ENCODE peak calls at places on chromosomes 6 and 20, in four cellular contexts. V is IMR-90, K is GM12878, S is K562. H is an unnamed sample.

GRCh38 chr20:21681932-21682318 is 23.5 kb upstream of the PAX1 start:
- DNase-seq in V (no peak), K (no peak), S (no peak), H (no peak)

GRCh38 chr6:111711476-111711875 is 105.8 kb upstream of the TRAF3IP2 start:
- DNase-seq in V (no peak), K (no peak), S (no peak), H (no peak)

GRCh38 chr20:21510414-21510971 is 3.4 kb downstream of the NKX2-2 start:
- DNase-seq in V (no peak), K (no peak), S (no peak), H (no peak)

GRCh38 chr6:157063176-157063934 is 260.0 kb downstream of the TMEM242 start:
- DNase-seq in V (no peak), K (no peak), S (no peak), H (no peak)

GRCh38 chr20:46010491-46011405 is 2.0 kb downstream of the MMP9 start:
- DNase-seq in V (peak), K (no peak), S (no peak), H (no peak)

GRCh38 chr20:62025394-62025793 is 40.3 kb downstream of the TAF4 start:
- DNase-seq in V (no peak), K (no peak), S (no peak), H (no peak)

GRCh38 chr20:3553663-3554062 is 82.8 kb downstream of the ATRN start:
- DNase-seq in V (no peak), K (no peak), S (no peak), H (no peak)

GRCh38 chr20:63279931-63280330 is 7.3 kb downstream of the ARFGAP1 start:
- DNase-seq in V (no peak), K (no peak), S (no peak), H (no peak)

GRCh38 chr6:163457637-163458561 is 43.4 kb downstream of the QKI start:
- DNase-seq in V (peak), K (no peak), S (no peak), H (peak)

GRCh38 chr20:10337291-10337690 is 96.7 kb downstream of the MKKS start:
- DNase-seq in V (no peak), K (no peak), S (no peak), H (no peak)

GRCh38 chr20:7240490-7240889 is 473.0 kb downstream of the BMP2 start:
- DNase-seq in V (no peak), K (no peak), S (no peak), H (no peak)

GRCh38 chr6:22737331-22737730 is 168.0 kb downstream of the HDGFL1 start:
- DNase-seq in V (peak), K (peak), S (no peak), H (no peak)

GRCh38 chr20:23034721-23035671 is at the start of gene SSTR4:
- DNase-seq in V (no peak), K (no peak), S (no peak), H (no peak)

GRCh38 chr6:116779569-116780164 is 14.1 kb upstream of the FAM162B start:
- DNase-seq in V (peak), K (no peak), S (peak), H (peak)

GRCh38 chr20:16531485-16531884 is 41.8 kb downstream of the KIF16B start:
- DNase-seq in V (no peak), K (no peak), S (no peak), H (peak)

GRCh38 chr20:63089051-63089907 is 82.5 kb upstream of the BHLHE23 start:
- DNase-seq in V (no peak), K (no peak), S (no peak), H (no peak)

GRCh38 chr20:62736407-62737071 is 27.9 kb downstream of the NTSR1 start:
- DNase-seq in V (no peak), K (no peak), S (no peak), H (no peak)

GRCh38 chr6:34491091-34491430 is 25.2 kb downstream of the PACSIN1 start:
- DNase-seq in V (peak), K (no peak), S (peak), H (no peak)

GRCh38 chr6:39166189-39166917 is 51.4 kb upstream of the SAYSD1 start:
- DNase-seq in V (peak), K (peak), S (peak), H (peak)

GRCh38 chr20:49666906-49667305 is 46.8 kb downstream of the B4GALT5 start:
- DNase-seq in V (no peak), K (no peak), S (no peak), H (no peak)

GRCh38 chr6:32815996-32816395 is 806 bp downstream of the HLA-DOB start:
- DNase-seq in V (no peak), K (peak), S (no peak), H (no peak)

GRCh38 chr6:6915813-6916547 is 191.8 kb upstream of the RREB1 start:
- DNase-seq in V (peak), K (no peak), S (no peak), H (no peak)

GRCh38 chr6:164455835-164456234 is 853.6 kb downstream of the C6orf118 start:
- DNase-seq in V (no peak), K (no peak), S (no peak), H (peak)

GRCh38 chr6:133855599-133855972 is 33.3 kb upstream of the TCF21 start:
- DNase-seq in V (no peak), K (no peak), S (no peak), H (no peak)
- TF ChIP-seq ELK1 in V (no peak), K (no peak), S (no peak), H (no peak)

GRCh38 chr20:33688938-33689424 is 2.8 kb upstream of the E2F1 start:
- DNase-seq in V (no peak), K (no peak), S (peak), H (no peak)
- TF ChIP-seq ELK1 in V (no peak), K (no peak), S (no peak), H (no peak)

GRCh38 chr6:138007014-138007472 is 100.2 kb downstream of the PERP start:
- DNase-seq in V (peak), K (no peak), S (peak), H (peak)
- TF ChIP-seq ELK1 in V (no peak), K (no peak), S (no peak), H (no peak)

GRCh38 chr6:149013932-149014331 is 267.1 kb downstream of the UST start:
- DNase-seq in V (no peak), K (no peak), S (no peak), H (no peak)
- TF ChIP-seq ELK1 in V (no peak), K (no peak), S (no peak), H (no peak)

GRCh38 chr6:119499797-119500196 is 150.2 kb upstream of the MAN1A1 start:
- DNase-seq in V (no peak), K (no peak), S (no peak), H (no peak)

GRCh38 chr6:119497988-119498727 is 148.6 kb upstream of the MAN1A1 start:
- DNase-seq in V (no peak), K (no peak), S (peak), H (no peak)

GRCh38 chr6:119495230-119495683 is 145.7 kb upstream of the MAN1A1 start:
- DNase-seq in V (no peak), K (no peak), S (no peak), H (no peak)

DNA sequence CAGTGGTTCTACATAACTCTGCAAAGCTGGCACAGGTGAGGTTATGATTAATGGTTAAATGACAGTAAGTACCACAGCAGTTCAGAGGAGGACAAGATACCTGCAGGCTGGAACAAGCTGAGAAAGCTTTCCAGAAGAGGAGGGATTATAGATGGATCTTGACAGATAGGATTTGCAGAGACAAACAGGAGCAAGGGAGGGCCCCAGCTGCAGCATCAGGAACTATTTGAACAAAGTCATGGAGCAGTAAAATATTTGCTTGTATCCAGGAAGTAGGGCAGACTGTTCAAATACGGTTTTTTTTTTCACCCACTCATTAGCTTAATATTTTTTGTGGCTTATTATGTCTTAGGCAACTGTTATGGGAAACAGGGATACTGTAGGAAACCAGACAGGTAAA is 144.4 kb upstream of the MAN1A1 start:
- DNase-seq in V (no peak), K (no peak), S (no peak), H (no peak)
- TF ChIP-seq ELK1 in V (no peak), K (no peak), S (no peak), H (no peak)

GRCh38 chr6:25042599-25042936 is 106.8 kb upstream of the RIPOR2 start:
- DNase-seq in V (no peak), K (no peak), S (no peak), H (no peak)
- TF ChIP-seq ELK1 in V (no peak), K (no peak), S (no peak), H (no peak)

DNA sequence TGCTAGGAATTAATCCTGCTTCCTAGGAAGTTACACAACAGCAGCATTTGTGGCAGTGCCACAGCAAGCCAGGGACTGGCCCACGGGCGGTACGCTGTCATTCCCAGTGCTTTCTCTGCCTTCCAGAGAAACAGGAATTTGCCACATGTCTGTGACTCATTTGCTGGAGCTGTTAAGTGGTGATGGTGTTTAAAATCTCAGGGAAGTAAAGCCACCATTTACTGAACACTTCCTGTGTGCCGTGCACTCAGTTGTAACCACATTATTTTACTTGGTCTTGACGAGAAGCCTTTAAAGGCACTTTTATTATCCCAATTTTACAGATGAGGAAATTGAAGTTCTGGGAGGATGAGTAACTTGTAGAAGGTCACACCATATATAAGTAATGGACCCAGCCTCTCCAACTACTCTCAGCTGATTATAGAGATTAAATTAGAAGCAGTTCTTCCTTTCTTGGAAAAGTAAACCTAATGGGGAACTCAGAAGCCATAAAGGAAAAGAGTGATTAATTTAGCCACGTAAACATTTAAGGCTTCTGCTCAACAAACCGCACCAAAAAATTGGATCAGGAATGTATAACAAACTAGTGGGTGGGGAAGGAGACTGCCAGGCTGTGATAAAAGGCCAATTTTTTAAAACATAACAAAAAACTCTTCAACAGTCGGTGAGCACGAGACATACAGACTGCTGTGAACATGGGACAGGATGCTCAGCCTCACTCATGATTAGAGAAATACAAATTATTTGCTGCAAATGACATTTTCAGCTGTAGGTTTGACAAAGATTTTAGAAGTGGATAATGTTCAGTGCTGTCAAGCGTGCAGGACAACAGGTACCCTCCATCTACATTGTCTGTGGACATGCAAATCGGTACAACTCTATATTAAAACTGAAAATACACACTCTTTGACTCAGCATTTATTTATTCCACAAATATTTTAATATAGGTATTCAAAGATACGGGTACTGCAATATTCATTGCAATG is 311.2 kb downstream of the NRN1 start:
- DNase-seq in V (peak), K (no peak), S (no peak), H (no peak)
- TF ChIP-seq ELK1 in V (no peak), K (no peak), S (no peak), H (no peak)

GRCh38 chr6:12403201-12403826 is 113.2 kb downstream of the EDN1 start:
- DNase-seq in V (peak), K (no peak), S (no peak), H (peak)

GRCh38 chr6:12403946-12404647 is 113.9 kb downstream of the EDN1 start:
- DNase-seq in V (peak), K (no peak), S (no peak), H (no peak)

GRCh38 chr6:12395898-12396297 is 105.7 kb downstream of the EDN1 start:
- DNase-seq in V (no peak), K (no peak), S (no peak), H (no peak)

GRCh38 chr6:12404651-12405050 is 114.5 kb downstream of the EDN1 start:
- DNase-seq in V (no peak), K (no peak), S (no peak), H (no peak)

GRCh38 chr6:12401200-12401599 is 111.0 kb downstream of the EDN1 start:
- DNase-seq in V (no peak), K (no peak), S (no peak), H (no peak)
- TF ChIP-seq ELK1 in V (no peak), K (no peak), S (no peak), H (no peak)

GRCh38 chr6:71197770-71198169 is 90.8 kb upstream of the OGFRL1 start:
- DNase-seq in V (peak), K (no peak), S (no peak), H (no peak)

GRCh38 chr6:71198908-71199307 is 89.7 kb upstream of the OGFRL1 start:
- DNase-seq in V (no peak), K (no peak), S (no peak), H (no peak)

GRCh38 chr6:71197267-71197666 is 91.3 kb upstream of the OGFRL1 start:
- DNase-seq in V (peak), K (no peak), S (no peak), H (peak)

GRCh38 chr6:71203211-71203610 is 85.4 kb upstream of the OGFRL1 start:
- DNase-seq in V (no peak), K (no peak), S (no peak), H (no peak)

DNA sequence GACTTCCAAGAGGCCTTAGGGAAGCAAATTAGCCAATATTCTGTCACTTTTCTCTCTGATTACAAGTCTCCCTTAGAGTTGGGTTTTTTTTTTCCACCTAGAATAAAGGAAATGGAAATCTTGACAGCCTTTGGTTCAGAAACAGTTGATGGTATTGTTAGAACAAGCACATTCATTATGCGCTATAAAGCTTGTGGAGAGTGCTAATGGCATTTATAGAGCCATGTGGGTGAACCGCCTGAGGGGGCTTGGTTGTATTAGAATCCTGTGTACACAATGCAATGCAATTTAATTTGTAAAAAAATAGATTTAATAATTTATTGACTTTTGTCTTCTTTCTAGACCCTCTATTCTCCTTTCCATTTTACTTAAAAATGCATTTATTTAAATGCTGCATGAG is 88.8 kb upstream of the OGFRL1 start:
- DNase-seq in V (no peak), K (no peak), S (no peak), H (no peak)
- TF ChIP-seq ELK1 in V (no peak), K (no peak), S (no peak), H (no peak)

DNA sequence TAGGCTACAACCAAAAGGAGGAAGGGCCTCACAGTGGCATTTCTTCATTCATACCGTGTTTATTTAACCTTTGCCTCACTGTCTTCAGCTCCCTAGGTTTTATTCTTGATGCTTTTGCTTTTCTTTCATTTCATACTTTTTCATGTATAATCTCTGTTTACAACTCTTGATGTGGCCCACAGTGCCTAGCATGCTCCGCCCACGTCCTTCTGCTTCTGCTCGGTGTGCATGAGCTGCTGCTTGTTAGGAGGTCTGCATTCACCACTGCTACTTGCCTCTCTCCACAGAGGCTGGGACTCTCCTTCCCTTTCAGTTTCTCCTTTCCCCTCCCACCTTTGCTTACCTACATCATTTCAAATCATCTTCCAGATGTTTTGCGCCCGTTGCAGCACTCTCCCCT is 147.6 kb downstream of the EYA4 start:
- DNase-seq in V (no peak), K (no peak), S (no peak), H (no peak)
- TF ChIP-seq ELK1 in V (no peak), K (no peak), S (no peak), H (no peak)